ENCODE peak calls at places on chromosome X, in five cellular contexts. I is thoracic aorta, H is endothelial cell of umbilical vein, N is IMR-90, B is bronchial epithelial cell. Z is an unnamed sample.

GRCh38 chrX:39519566-39520301 is 578.0 kb downstream of the BCOR start:
- DNase-seq in H (no peak), I (no peak), B (no peak), N (no peak), Z (no peak)

GRCh38 chrX:39766085-39766726 is 331.6 kb downstream of the BCOR start:
- DNase-seq in H (no peak), I (no peak), B (no peak), N (no peak), Z (no peak)

GRCh38 chrX:40012039-40012799 is 85.5 kb downstream of the BCOR start:
- DNase-seq in N (peak), H (peak), B (peak), I (no peak), Z (no peak)

GRCh38 chrX:110440016-110440805 is 81.6 kb downstream of the RTL9 start:
- DNase-seq in B (no peak), I (no peak), N (no peak), H (no peak), Z (no peak)

GRCh38 chrX:31445542-31445941 is 373.7 kb upstream of the FTHL17 start:
- DNase-seq in N (no peak), B (no peak), I (no peak), H (no peak), Z (no peak)

GRCh38 chrX:108245462-108245861 is 153.9 kb downstream of the ATG4A start:
- DNase-seq in I (no peak), N (no peak), B (no peak), H (no peak), Z (no peak)

GRCh38 chrX:38205037-38205436 is 15.6 kb downstream of the SRPX start:
- DNase-seq in B (no peak), H (no peak), N (no peak), I (no peak), Z (no peak)

GRCh38 chrX:101217689-101218088 is 1.9 kb upstream of the DRP2 start:
- DNase-seq in N (no peak), H (no peak), I (no peak), B (no peak), Z (no peak)

GRCh38 chrX:84729809-84730208 is 227.6 kb upstream of the HDX start:
- DNase-seq in I (no peak), N (peak), B (peak), H (peak), Z (no peak)

GRCh38 chrX:129650183-129650689 is 4.5 kb downstream of the APLN start:
- DNase-seq in H (no peak), I (no peak), B (no peak), N (no peak), Z (no peak)

DNA sequence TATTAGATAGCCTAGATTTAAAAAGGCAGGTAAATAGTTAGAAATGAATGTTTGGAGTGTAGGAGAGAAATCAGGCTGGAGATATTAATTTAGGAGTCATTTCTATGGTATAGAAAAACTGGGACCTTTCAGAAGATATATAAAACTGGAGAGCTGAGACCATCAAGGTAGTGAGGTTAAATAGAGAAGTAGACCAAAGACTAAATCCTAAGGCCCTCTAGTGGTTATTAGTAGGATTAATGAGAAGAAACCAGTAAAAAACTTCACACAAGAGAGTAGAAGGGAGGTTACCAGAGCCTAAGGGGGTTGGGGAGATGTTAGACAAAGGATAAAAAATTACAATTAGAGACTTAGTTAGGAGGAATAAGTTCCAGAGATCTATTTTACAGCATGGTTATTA is 351.0 kb upstream of the SPANXN1 start:
- DNase-seq in N (no peak), I (no peak), H (no peak), B (peak), Z (no peak)
- TF ChIP-seq CTCF in N (peak), I (no peak), H (no peak), B (no peak), Z (no peak)

DNA sequence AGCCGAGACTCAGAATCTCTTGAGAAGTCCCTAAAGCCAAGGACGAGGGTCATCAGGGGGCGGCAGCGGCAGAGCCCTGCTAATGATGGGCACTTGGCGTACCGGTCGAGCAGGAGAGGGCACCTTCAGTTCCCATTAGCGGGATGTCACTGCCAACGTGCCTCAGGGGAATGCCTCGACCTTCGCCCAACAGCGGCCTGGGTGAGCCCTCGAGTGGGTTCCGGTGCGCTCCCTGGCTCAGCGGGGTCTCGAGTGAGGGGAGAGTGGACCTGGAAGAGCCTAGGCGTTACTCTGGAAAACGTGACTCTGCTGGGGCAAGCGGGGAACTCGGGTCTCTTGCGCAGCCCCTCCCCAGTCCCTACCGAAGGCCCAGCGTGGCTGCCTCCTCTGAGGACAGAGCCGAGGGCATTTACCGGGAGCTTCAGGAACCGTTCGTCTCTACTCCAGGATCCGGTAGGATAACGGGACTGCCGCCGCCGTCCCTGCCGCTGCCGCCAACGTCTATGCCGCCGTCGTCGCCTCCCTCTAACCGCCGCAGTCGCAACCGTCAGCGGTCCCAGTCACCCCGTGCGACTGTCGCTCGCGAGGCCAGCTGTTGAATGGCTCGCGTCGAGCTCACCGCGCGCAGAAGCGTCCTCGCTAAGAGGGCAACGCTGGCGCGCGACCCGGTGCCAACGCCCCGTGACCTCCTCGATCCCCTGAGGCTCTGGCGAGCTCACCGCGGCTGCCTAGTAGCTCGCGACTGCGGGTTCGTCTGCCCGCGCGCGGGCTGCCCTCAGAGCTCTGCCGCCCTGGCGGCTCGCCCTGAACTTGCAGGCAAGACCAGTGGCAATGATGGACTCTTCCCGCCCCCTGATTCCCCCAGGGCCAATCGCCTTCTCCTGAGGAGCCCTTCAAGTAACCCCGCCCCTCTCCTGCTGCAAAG is 37.1 kb downstream of the PGRMC1 start:
- DNase-seq in H (peak), I (no peak), N (peak), B (peak), Z (peak)
- TF ChIP-seq CTCF in H (peak), I (no peak), N (peak), B (peak), Z (no peak)

DNA sequence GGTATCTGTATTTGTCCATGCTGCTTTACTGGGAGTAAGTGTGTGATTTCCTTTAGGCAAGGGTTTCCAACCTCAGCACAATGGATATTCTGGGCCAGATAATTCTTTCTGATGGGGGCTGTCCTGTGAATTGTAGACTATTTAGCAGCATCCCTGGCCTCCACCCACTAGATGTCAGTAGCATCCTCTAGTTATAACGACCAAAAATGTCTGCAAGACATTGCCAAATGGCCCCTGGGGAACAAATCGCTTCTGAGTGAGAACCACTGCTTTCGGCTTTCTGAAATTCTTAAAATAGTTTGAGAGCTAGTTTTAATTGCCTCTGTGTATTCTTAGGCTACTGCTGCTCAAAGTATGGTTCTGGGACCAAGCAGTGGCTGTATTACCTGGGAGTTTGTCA is 81.2 kb upstream of the GPM6B start:
- DNase-seq in B (no peak), H (no peak), N (peak), I (peak), Z (no peak)
- TF ChIP-seq CTCF in B (peak), H (no peak), N (peak), I (peak), Z (no peak)

DNA sequence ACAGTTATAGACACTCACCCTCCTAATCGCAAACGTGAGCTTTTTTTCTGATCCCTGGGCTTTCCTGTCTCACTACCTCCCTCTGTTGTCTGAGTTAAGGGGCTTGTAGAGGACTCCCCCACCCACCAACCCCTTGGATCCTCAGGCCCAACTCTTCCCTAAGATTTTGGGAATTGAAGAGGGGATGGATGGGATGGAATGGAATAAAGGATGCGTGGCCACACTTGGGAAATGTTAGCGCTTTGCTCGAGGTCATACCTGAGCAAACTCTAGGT is 1.5 kb downstream of the CNKSR2 start:
- DNase-seq in I (no peak), N (no peak), B (no peak), H (no peak), Z (no peak)
- TF ChIP-seq CTCF in I (no peak), N (no peak), B (no peak), H (no peak), Z (no peak)

GRCh38 chrX:10006086-10006485 is 38.9 kb downstream of the CLDN34 start:
- DNase-seq in I (no peak), B (no peak), N (no peak), H (no peak), Z (no peak)

GRCh38 chrX:10004832-10005475 is 37.8 kb downstream of the CLDN34 start:
- DNase-seq in B (no peak), N (no peak), I (no peak), H (no peak), Z (no peak)

GRCh38 chrX:10008483-10009056 is 41.4 kb downstream of the CLDN34 start:
- DNase-seq in B (no peak), I (no peak), N (peak), H (peak), Z (no peak)

GRCh38 chrX:10006770-10007169 is 39.6 kb downstream of the CLDN34 start:
- DNase-seq in N (no peak), I (no peak), B (no peak), H (no peak), Z (no peak)

GRCh38 chrX:10007604-10008003 is 40.4 kb downstream of the CLDN34 start:
- DNase-seq in N (peak), I (no peak), B (no peak), H (no peak), Z (no peak)
- TF ChIP-seq CTCF in N (no peak), I (no peak), B (no peak), H (no peak), Z (no peak)

Z was measured in CD4-positive, alpha-beta T cell.